ENCODE peak calls at places on chromosomes 2 and 18, in eight cellular contexts. I, O, T, Q, C, Y, F and V are unnamed samples.

GRCh38 chr2:97797355-97797754 is 84.0 kb downstream of the ZAP70 start:
- DNase-seq in T (no peak), O (no peak), Q (no peak), Y (no peak), I (no peak), F (peak), C (no peak), V (no peak)

GRCh38 chr18:46226461-46226860 is 122.3 kb downstream of the HAUS1 start:
- DNase-seq in I (peak), T (no peak), F (no peak), Q (no peak), Y (no peak), C (no peak), O (no peak), V (no peak)

GRCh38 chr2:141611981-141612380 is 518.8 kb downstream of the LRP1B start:
- DNase-seq in C (no peak), O (no peak), Q (no peak), I (peak), T (no peak), Y (no peak), F (peak), V (no peak)

GRCh38 chr18:13712400-13713131 is 13.8 kb downstream of the FAM210A start:
- DNase-seq in I (no peak), Y (no peak), O (no peak), C (no peak), Q (no peak), F (no peak), T (no peak), V (peak)

GRCh38 chr2:126413079-126413478 is 242.9 kb upstream of the GYPC start:
- DNase-seq in T (no peak), O (no peak), F (no peak), Y (peak), C (no peak), I (no peak), Q (no peak), V (no peak)

GRCh38 chr2:152062130-152063091 is 36.4 kb downstream of the CACNB4 start:
- DNase-seq in Q (no peak), O (no peak), I (peak), T (no peak), F (no peak), Y (no peak), C (no peak), V (no peak)

GRCh38 chr2:135512099-135512498 is 18.9 kb downstream of the ZRANB3 start:
- DNase-seq in C (no peak), O (no peak), T (no peak), Q (no peak), Y (no peak), F (peak), I (no peak), V (no peak)

GRCh38 chr18:75836516-75836915 is 409.0 kb upstream of the SMIM21 start:
- DNase-seq in I (no peak), Y (no peak), C (no peak), F (no peak), T (no peak), O (no peak), Q (no peak), V (no peak)

GRCh38 chr2:42844901-42845685 is 52.7 kb upstream of the HAAO start:
- DNase-seq in Q (no peak), I (peak), C (no peak), Y (no peak), T (peak), O (no peak), F (no peak), V (no peak)

GRCh38 chr2:123644053-123644452 is 381.0 kb upstream of the CNTNAP5 start:
- DNase-seq in Y (no peak), Q (no peak), O (no peak), F (peak), T (no peak), C (no peak), I (no peak), V (no peak)

GRCh38 chr2:20198796-20199361 is 26.1 kb downstream of the SDC1 start:
- DNase-seq in F (no peak), C (no peak), Q (no peak), O (no peak), I (no peak), T (no peak), Y (no peak), V (peak)

GRCh38 chr2:101479810-101480209 is 4.9 kb upstream of the RFX8 start:
- DNase-seq in Q (no peak), Y (no peak), F (no peak), C (no peak), T (no peak), I (no peak), O (no peak), V (peak)
- TF ChIP-seq EZH2phosphoT487 in Q (no peak), Y (no peak), F (no peak), C (no peak), T (no peak), I (no peak), O (no peak), V (no peak)

DNA sequence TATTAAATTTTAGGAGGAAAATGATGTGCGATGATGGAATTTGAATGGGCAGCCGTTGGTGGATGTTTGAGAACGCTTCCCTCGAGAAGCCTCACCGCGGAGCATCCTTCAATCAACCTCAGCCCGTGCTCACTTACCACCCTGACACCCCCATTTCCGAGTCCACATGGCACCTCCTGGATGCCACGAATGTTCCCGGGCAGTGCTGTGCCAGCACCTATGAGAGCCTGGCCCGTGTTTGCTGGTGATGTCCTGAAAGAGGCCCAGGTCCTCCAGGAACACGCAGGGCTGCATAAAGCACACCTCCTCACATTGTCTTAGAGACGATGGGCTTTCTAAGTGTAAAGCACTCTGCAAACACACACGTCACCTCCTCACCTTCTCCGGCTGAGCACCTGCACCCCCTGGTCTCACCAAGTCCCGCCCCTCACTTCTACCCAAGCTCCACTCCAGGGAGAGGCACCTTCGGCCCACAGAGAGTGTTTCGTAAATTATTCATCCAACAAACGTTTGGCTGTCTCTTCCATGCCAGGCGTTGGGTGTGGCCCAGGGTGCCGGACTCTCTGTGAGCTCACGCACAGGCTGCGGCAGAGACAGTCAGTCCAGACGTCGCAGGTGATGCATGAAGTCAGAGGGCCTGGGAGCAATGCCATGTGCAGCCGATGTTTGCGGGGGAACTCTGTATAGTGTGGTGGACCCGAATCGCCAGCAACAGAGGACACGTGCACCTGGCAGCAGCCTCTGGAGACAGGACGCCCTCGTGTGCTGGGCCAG is 150.0 kb downstream of the TPO start:
- DNase-seq in Q (no peak), F (no peak), I (no peak), O (no peak), Y (no peak), T (no peak), C (no peak), V (no peak)
- TF ChIP-seq EZH2phosphoT487 in Q (no peak), F (no peak), I (no peak), O (no peak), Y (no peak), T (no peak), C (no peak), V (no peak)

GRCh38 chr2:144403940-144404339 is 116.0 kb downstream of the ZEB2 start:
- DNase-seq in F (no peak), T (no peak), O (no peak), I (no peak), Q (no peak), C (no peak), Y (no peak), V (no peak)

GRCh38 chr2:144406111-144406788 is 113.7 kb downstream of the ZEB2 start:
- DNase-seq in I (no peak), F (no peak), T (no peak), O (no peak), Y (no peak), C (no peak), Q (no peak), V (no peak)

GRCh38 chr2:144404621-144405312 is 115.2 kb downstream of the ZEB2 start:
- DNase-seq in O (no peak), C (no peak), Y (no peak), I (no peak), F (no peak), T (no peak), Q (no peak), V (no peak)

GRCh38 chr2:144407262-144407661 is 112.7 kb downstream of the ZEB2 start:
- DNase-seq in C (no peak), T (no peak), Y (no peak), O (no peak), I (no peak), F (no peak), Q (no peak), V (no peak)

DNA sequence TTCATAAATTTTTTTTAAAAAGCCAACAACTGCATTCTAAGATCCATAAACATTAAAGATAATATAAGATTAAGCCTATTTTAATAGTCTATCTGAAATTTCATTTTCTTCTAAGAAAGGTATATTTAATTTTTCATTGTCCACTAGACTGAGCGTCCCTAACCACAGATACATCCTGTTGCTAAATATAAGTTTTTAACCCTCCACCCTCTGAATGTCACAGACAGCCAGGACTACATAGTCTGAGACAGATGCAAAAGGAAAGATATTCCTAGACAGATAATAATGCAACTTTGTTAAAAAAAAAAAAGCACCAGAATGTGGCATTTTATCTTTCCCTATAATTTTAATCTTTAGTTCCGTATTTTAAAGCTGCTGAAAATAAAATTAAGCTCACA is 114.6 kb downstream of the ZEB2 start:
- DNase-seq in Y (no peak), F (no peak), O (no peak), I (no peak), C (no peak), Q (no peak), T (no peak), V (no peak)
- TF ChIP-seq EZH2phosphoT487 in Y (no peak), F (no peak), O (no peak), I (no peak), C (no peak), Q (no peak), T (no peak), V (no peak)

DNA sequence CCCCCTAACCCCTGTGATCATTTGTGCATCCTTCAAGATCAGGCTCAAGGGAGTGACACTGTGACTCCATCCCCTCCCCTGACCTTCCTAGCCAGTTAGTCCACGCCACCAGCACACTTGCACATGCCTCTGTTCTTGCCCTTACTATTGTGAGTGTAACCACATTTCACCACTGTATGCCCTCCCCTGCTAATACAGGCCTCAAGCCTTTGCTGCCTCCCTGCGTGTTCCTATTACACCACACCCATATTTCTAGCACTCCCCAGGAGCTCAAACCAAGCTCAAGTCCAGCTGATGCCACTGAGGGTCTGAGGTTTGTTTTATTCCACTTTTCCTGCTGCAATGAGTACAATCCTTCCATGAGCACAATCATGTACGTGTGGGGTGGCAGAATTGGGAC is 288.9 kb upstream of the FBXO11 start:
- DNase-seq in Q (no peak), I (no peak), O (no peak), C (no peak), F (no peak), T (no peak), Y (no peak), V (no peak)
- TF ChIP-seq EZH2phosphoT487 in Q (no peak), I (no peak), O (no peak), C (no peak), F (no peak), T (no peak), Y (no peak), V (no peak)